ENCODE peak calls at places on chromosomes 13 and 19, in eight cellular contexts. F is neural crest cell; P is LHCN-M2; I is activated CD4-positive, alpha-beta T cell treated with anti-CD3 and anti-CD28 coated beads, Interleukin-2, amount 50 U/mL, for 48 hours; K is caudate nucleus; B is NCI-H1105; W is NCI-H1092; Q is HFF-Myc. C is an unnamed sample.

GRCh38 chr13:110391273-110391672 is 84.2 kb downstream of the COL4A2 start:
- DNase-seq in F (no peak), P (no peak), I (no peak), K (no peak), B (no peak), W (no peak), Q (no peak), C (no peak)

GRCh38 chr13:22454586-22454985 is 726.2 kb upstream of the SGCG start:
- DNase-seq in F (no peak), P (peak), I (no peak), K (no peak), B (no peak), W (no peak), Q (no peak), C (no peak)

GRCh38 chr13:29543230-29544215 is 52.0 kb downstream of the SLC7A1 start:
- DNase-seq in F (no peak), P (no peak), I (peak), K (no peak), B (no peak), W (no peak), Q (no peak), C (no peak)

GRCh38 chr19:41564515-41565383 is 11.2 kb upstream of the CEACAM21 start:
- DNase-seq in F (no peak), P (no peak), I (no peak), K (no peak), B (no peak), W (no peak), Q (no peak), C (no peak)

GRCh38 chr13:111344471-111345191 is 24.2 kb downstream of the TEX29 start:
- DNase-seq in F (peak), P (peak), I (no peak), K (no peak), B (peak), W (peak), Q (peak), C (no peak)

GRCh38 chr19:51735759-51736449 is 12.1 kb upstream of the HAS1 start:
- DNase-seq in F (no peak), P (peak), I (no peak), K (no peak), B (no peak), W (no peak), Q (no peak), C (no peak)

GRCh38 chr13:34748561-34748960 is 193.5 kb upstream of the NBEA start:
- DNase-seq in F (no peak), P (no peak), I (no peak), K (no peak), B (no peak), W (no peak), Q (no peak), C (no peak)

GRCh38 chr19:3284759-3285646 is 60.5 kb downstream of the CELF5 start:
- DNase-seq in F (peak), P (peak), I (peak), K (no peak), B (peak), W (no peak), Q (no peak), C (no peak)

GRCh38 chr19:16540948-16541347 is 1.3 kb downstream of the CHERP start:
- DNase-seq in F (no peak), P (no peak), I (no peak), K (no peak), B (no peak), W (no peak), Q (no peak), C (no peak)

GRCh38 chr19:53525922-53526321 is 12.0 kb upstream of the ZNF331 start:
- DNase-seq in F (no peak), P (no peak), I (no peak), K (no peak), B (no peak), W (no peak), Q (no peak), C (no peak)

C was measured in PC-9.